ENCODE peak calls at places on chromosomes 3 and 15, in nine cellular contexts. U, E, A, Z, O, V, I, G and M are unnamed samples.

GRCh38 chr15:48313216-48313615 is 18.0 kb upstream of the DUT start:
- DNase-seq in U (no peak), E (no peak), A (no peak), Z (no peak), O (no peak), V (no peak), I (no peak), G (no peak), M (no peak)

GRCh38 chr15:49758856-49759255 is 138.0 kb downstream of the DTWD1 start:
- DNase-seq in U (no peak), E (no peak), A (no peak), Z (no peak), O (no peak), V (no peak), I (no peak), G (no peak), M (no peak)

GRCh38 chr15:74844319-74845207 is 1.6 kb upstream of the ULK3 start:
- DNase-seq in U (no peak), E (no peak), A (no peak), Z (no peak), O (no peak), V (no peak), I (no peak), G (no peak), M (no peak)

GRCh38 chr15:27589260-27589659 is 509.9 kb downstream of the OCA2 start:
- DNase-seq in U (no peak), E (no peak), A (no peak), Z (no peak), O (no peak), V (no peak), I (peak; percentile 41), G (no peak), M (no peak)

GRCh38 chr3:36743821-36744220 is 20.5 kb downstream of the DCLK3 start:
- DNase-seq in U (no peak), E (no peak), A (no peak), Z (no peak), O (no peak), V (no peak), I (no peak), G (no peak), M (no peak)

GRCh38 chr15:78761891-78762385 is 49.3 kb downstream of the ADAMTS7 start:
- DNase-seq in U (no peak), E (no peak), A (no peak), Z (no peak), O (no peak), V (no peak), I (no peak), G (no peak), M (peak; percentile 16)

GRCh38 chr15:101107101-101107500 is 144.7 kb downstream of the CHSY1 start:
- DNase-seq in U (no peak), E (no peak), A (no peak), Z (no peak), O (no peak), V (no peak), I (no peak), G (no peak), M (no peak)

GRCh38 chr15:71080705-71081104 is 34.6 kb upstream of the THSD4 start:
- DNase-seq in U (no peak), E (no peak), A (no peak), Z (peak; percentile 84), O (no peak), V (no peak), I (no peak), G (no peak), M (no peak)

GRCh38 chr3:18080198-18080689 is 337.8 kb upstream of the TBC1D5 start:
- DNase-seq in U (no peak), E (no peak), A (no peak), Z (peak; percentile 44), O (no peak), V (no peak), I (no peak), G (no peak), M (no peak)

GRCh38 chr3:10391391-10391790 is 70.5 kb upstream of the SEC13 start:
- DNase-seq in U (no peak), E (no peak), A (no peak), Z (no peak), O (no peak), V (no peak), I (no peak), G (no peak), M (no peak)

GRCh38 chr3:14372587-14372986 is 29.8 kb upstream of the SLC6A6 start:
- DNase-seq in U (no peak), E (no peak), A (no peak), Z (no peak), O (no peak), V (no peak), I (no peak), G (no peak), M (no peak)

GRCh38 chr3:111874177-111874820 is 15.2 kb downstream of the PHLDB2 start:
- DNase-seq in U (no peak), E (no peak), A (peak; percentile 46), Z (no peak), O (no peak), V (no peak), I (no peak), G (no peak), M (no peak)

GRCh38 chr15:60539017-60539416 is 60.1 kb upstream of the ICE2 start:
- DNase-seq in U (no peak), E (no peak), A (no peak), Z (no peak), O (no peak), V (no peak), I (no peak), G (no peak), M (peak; percentile 36)

GRCh38 chr3:43958005-43958770 is 267.4 kb downstream of the ABHD5 start:
- DNase-seq in U (no peak), E (no peak), A (no peak), Z (peak; percentile 35), O (no peak), V (no peak), I (peak; percentile 22), G (no peak), M (no peak)

GRCh38 chr3:79886204-79886603 is 118.4 kb upstream of the ROBO1 start:
- DNase-seq in U (no peak), E (no peak), A (no peak), Z (no peak), O (no peak), V (no peak), I (no peak), G (no peak), M (no peak)

GRCh38 chr3:132721479-132722164 is 587 bp downstream of the NPHP3 start:
- DNase-seq in U (peak; percentile 66), E (peak; percentile 65), A (peak; percentile 43), Z (peak; percentile 77), O (no peak), V (no peak), I (peak; percentile 43), G (no peak), M (peak; percentile 74)

GRCh38 chr3:31039145-31039544 is 144.7 kb upstream of the GADL1 start:
- DNase-seq in U (no peak), E (no peak), A (no peak), Z (no peak), O (no peak), V (no peak), I (no peak), G (no peak), M (no peak)

GRCh38 chr3:134330895-134331810 is 43.1 kb downstream of the AMOTL2 start:
- DNase-seq in U (no peak), E (no peak), A (no peak), Z (peak; percentile 63), O (no peak), V (no peak), I (no peak), G (no peak), M (no peak)

GRCh38 chr3:52710512-52710911 is 4.6 kb downstream of the SPCS1 start:
- DNase-seq in U (no peak), E (no peak), A (no peak), Z (no peak), O (no peak), V (no peak), I (no peak), G (no peak), M (no peak)

GRCh38 chr3:157176108-157176507 is 16.2 kb upstream of the CCNL1 start:
- DNase-seq in U (no peak), E (no peak), A (no peak), Z (no peak), O (no peak), V (no peak), I (no peak), G (no peak), M (no peak)

GRCh38 chr15:77544162-77544561 is 88.5 kb downstream of the LINGO1 start:
- DNase-seq in U (no peak), E (no peak), A (no peak), Z (no peak), O (no peak), V (no peak), I (no peak), G (no peak), M (no peak)

GRCh38 chr15:71385469-71385868 is 270.2 kb downstream of the THSD4 start:
- DNase-seq in U (peak; percentile 33), E (no peak), A (no peak), Z (no peak), O (no peak), V (no peak), I (peak; percentile 60), G (no peak), M (peak; percentile 49)

GRCh38 chr3:190585771-190586630 is 72.1 kb downstream of the IL1RAP start:
- DNase-seq in U (no peak), E (no peak), A (peak; percentile 71), Z (peak; percentile 94), O (no peak), V (no peak), I (no peak), G (no peak), M (peak; percentile 16)

GRCh38 chr3:43582876-43583275 is 38.9 kb downstream of the ANO10 start:
- DNase-seq in U (no peak), E (no peak), A (no peak), Z (no peak), O (no peak), V (no peak), I (no peak), G (no peak), M (no peak)

GRCh38 chr3:2851356-2851755 is 258.8 kb downstream of the IL5RA start:
- DNase-seq in U (no peak), E (no peak), A (no peak), Z (no peak), O (no peak), V (no peak), I (no peak), G (no peak), M (no peak)

GRCh38 chr3:60536420-60536819 is 714.8 kb downstream of the FHIT start:
- DNase-seq in U (no peak), E (no peak), A (no peak), Z (no peak), O (no peak), V (no peak), I (peak; percentile 89), G (no peak), M (no peak)

GRCh38 chr3:3551976-3552375 is 247.3 kb upstream of the LRRN1 start:
- DNase-seq in U (no peak), E (no peak), A (no peak), Z (no peak), O (no peak), V (no peak), I (no peak), G (no peak), M (no peak)

GRCh38 chr3:172060234-172060633 is 20.9 kb downstream of the FNDC3B start:
- DNase-seq in U (no peak), E (no peak), A (no peak), Z (no peak), O (no peak), V (no peak), I (no peak), G (no peak), M (no peak)

GRCh38 chr15:70480196-70480856 is 283.0 kb downstream of the UACA start:
- DNase-seq in U (no peak), E (no peak), A (no peak), Z (no peak), O (no peak), V (no peak), I (no peak), G (peak; percentile 25), M (no peak)

GRCh38 chr3:71647751-71648150 is 64.2 kb upstream of the FOXP1 start:
- DNase-seq in U (no peak), E (no peak), A (no peak), Z (no peak), O (no peak), V (no peak), I (no peak), G (no peak), M (no peak)

GRCh38 chr3:48202691-48203090 is 14.5 kb upstream of the CDC25A start:
- DNase-seq in U (no peak), E (no peak), A (no peak), Z (no peak), O (no peak), V (no peak), I (no peak), G (no peak), M (peak; percentile 41)